ENCODE peak calls at places on chromosomes 4 and X, in four cellular contexts. A, Z, C and J are unnamed samples.
A peak's percentile ranks its signal among the peaks of the same experiment; 100 is the strongest.

GRCh38 chr4:139625487-139625886 is 40.1 kb upstream of the MGST2 start:
- DNase-seq in A (no peak), C (no peak), Z (no peak), J (no peak)

GRCh38 chr4:152727784-152728183 is 48.0 kb upstream of the TMEM154 start:
- DNase-seq in Z (no peak), C (no peak), A (peak; percentile 37), J (no peak)

GRCh38 chr4:128823025-128823661 is 13.6 kb downstream of the JADE1 start:
- DNase-seq in A (no peak), Z (no peak), C (no peak), J (no peak)

GRCh38 chrX:17814557-17814956 is 46.5 kb downstream of the RAI2 start:
- DNase-seq in Z (no peak), C (no peak), A (no peak), J (no peak)

GRCh38 chr4:132759199-132759780 is 389.8 kb upstream of the PCDH10 start:
- DNase-seq in C (no peak), Z (no peak), A (no peak), J (no peak)

GRCh38 chrX:30939928-30940327 is 50.9 kb upstream of the TAB3 start:
- DNase-seq in C (no peak), A (no peak), Z (no peak), J (no peak)

GRCh38 chr4:139253046-139253445 is 27.0 kb downstream of the MGARP start:
- DNase-seq in C (no peak), Z (no peak), A (no peak), J (peak; percentile 19)

GRCh38 chr4:74258949-74259348 is 49.3 kb upstream of the EPGN start:
- DNase-seq in A (no peak), Z (no peak), C (no peak), J (no peak)

GRCh38 chr4:78772526-78773084 is 3.5 kb upstream of the BMP2K start:
- DNase-seq in A (no peak), C (no peak), Z (no peak), J (no peak)

GRCh38 chr4:89222171-89222570 is 85.4 kb downstream of the GPRIN3 start:
- DNase-seq in Z (no peak), A (no peak), C (no peak), J (no peak)

GRCh38 chrX:149962859-149963757 is 24.8 kb upstream of the EOLA2 start:
- DNase-seq in A (peak; percentile 65), C (peak; percentile 24), Z (peak; percentile 67), J (peak; percentile 14)

GRCh38 chr4:7867701-7868429 is 71.8 kb downstream of the AFAP1 start:
- DNase-seq in C (no peak), Z (no peak), A (no peak), J (no peak)

GRCh38 chr4:98673282-98673644 is 14.9 kb upstream of the TSPAN5 start:
- DNase-seq in Z (no peak), A (peak; percentile 41), C (no peak), J (no peak)

GRCh38 chr4:140612356-140612755 is 43.6 kb upstream of the UCP1 start:
- DNase-seq in C (no peak), A (no peak), Z (no peak), J (no peak)

GRCh38 chr4:21512351-21512750 is 436.2 kb downstream of the KCNIP4 start:
- DNase-seq in A (peak; percentile 61), Z (peak; percentile 9), C (no peak), J (no peak)

GRCh38 chr4:8262637-8263322 is 6.8 kb upstream of the HTRA3 start:
- DNase-seq in A (no peak), C (no peak), Z (no peak), J (no peak)

GRCh38 chrX:104310084-104310483 is 55.4 kb upstream of the ESX1 start:
- DNase-seq in Z (peak; percentile 42), C (no peak), A (no peak), J (no peak)

GRCh38 chr4:57492479-57492878 is 382.3 kb upstream of the IGFBP7 start:
- DNase-seq in Z (no peak), A (no peak), C (no peak), J (no peak)

GRCh38 chrX:8939344-8939743 is 94.6 kb downstream of the FAM9B start:
- DNase-seq in A (no peak), Z (no peak), C (peak; percentile 18), J (no peak)

GRCh38 chr4:92184566-92184965 is 119.2 kb upstream of the GRID2 start:
- DNase-seq in Z (no peak), C (no peak), A (no peak), J (no peak)

GRCh38 chr4:1511441-1512041 is 105.3 kb upstream of the NKX1-1 start:
- DNase-seq in C (no peak), Z (no peak), A (peak; percentile 79), J (no peak)

GRCh38 chr4:132227349-132228165 is 921.5 kb upstream of the PCDH10 start:
- DNase-seq in Z (peak; percentile 3), A (peak; percentile 73), C (no peak), J (no peak)

GRCh38 chr4:10204401-10205058 is 87.9 kb upstream of the WDR1 start:
- DNase-seq in Z (no peak), C (no peak), A (no peak), J (peak; percentile 2)

GRCh38 chrX:23118163-23118562 is 118.4 kb downstream of the DDX53 start:
- DNase-seq in Z (no peak), A (no peak), C (no peak), J (no peak)

GRCh38 chrX:17595456-17596035 is 141.7 kb upstream of the SCML1 start:
- DNase-seq in A (no peak), C (no peak), Z (no peak), J (no peak)